ENCODE peak calls at places on chromosomes 1 and 21, in six cellular contexts. D is SK-N-SH, I is mesendoderm, Y is right cardiac atrium, T is transverse colon, C is lower lobe of right lung. B is an unnamed sample.

GRCh38 chr1:65832296-65832695 is 39.6 kb downstream of the PDE4B start:
- DNase-seq in D (no peak), I (no peak), Y (no peak), T (no peak), C (no peak), B (no peak)

GRCh38 chr1:34985063-34985770 is at the start of gene TMEM35B:
- DNase-seq in D (peak; percentile 87), I (peak; percentile 63), Y (peak; percentile 92), T (peak; percentile 78), C (peak; percentile 82), B (peak; percentile 73)

GRCh38 chr1:226711976-226712778 is 26.9 kb downstream of the ITPKB start:
- DNase-seq in D (no peak), I (no peak), Y (no peak), T (no peak), C (no peak), B (no peak)

GRCh38 chr1:222974496-222974895 is 159.7 kb downstream of the DISP1 start:
- DNase-seq in D (no peak), I (no peak), Y (no peak), T (no peak), C (no peak), B (no peak)

GRCh38 chr1:119674835-119675289 is 26.8 kb upstream of the ZNF697 start:
- DNase-seq in D (no peak), I (peak; percentile 37), Y (peak; percentile 51), T (peak; percentile 57), C (no peak), B (peak; percentile 45)

GRCh38 chr1:164602480-164603093 is 43.6 kb downstream of the PBX1 start:
- DNase-seq in D (no peak), I (peak; percentile 92), Y (peak; percentile 85), T (peak; percentile 56), C (peak; percentile 71), B (peak; percentile 73)

GRCh38 chr1:5093042-5093441 is 438.6 kb downstream of the AJAP1 start:
- DNase-seq in D (no peak), I (peak; percentile 2), Y (no peak), T (no peak), C (no peak), B (no peak)

GRCh38 chr1:61082336-61083013 is at the start of gene NFIA:
- DNase-seq in D (peak; percentile 81), I (peak; percentile 65), Y (peak; percentile 78), T (peak; percentile 75), C (peak; percentile 67), B (peak; percentile 41)

GRCh38 chr1:45011837-45012638 is at the start of gene UROD:
- DNase-seq in D (peak; percentile 92), I (peak; percentile 99), Y (peak; percentile 95), T (peak; percentile 93), C (peak; percentile 95), B (peak; percentile 93)

GRCh38 chr1:220915954-220916353 is 36.7 kb downstream of the HLX start:
- DNase-seq in D (no peak), I (no peak), Y (no peak), T (no peak), C (no peak), B (no peak)

GRCh38 chr1:63366915-63367217 is 561 bp upstream of the ALG6 start:
- DNase-seq in D (no peak), I (no peak), Y (no peak), T (no peak), C (no peak), B (no peak)

GRCh38 chr1:200888349-200888838 is 6.3 kb upstream of the INAVA start:
- DNase-seq in D (no peak), I (peak; percentile 68), Y (no peak), T (peak; percentile 69), C (no peak), B (no peak)

GRCh38 chr1:230158422-230159291 is 91.6 kb downstream of the GALNT2 start:
- DNase-seq in D (no peak), I (no peak), Y (no peak), T (peak; percentile 60), C (no peak), B (no peak)

GRCh38 chr1:205577874-205578658 is 53.7 kb downstream of the ELK4 start:
- DNase-seq in D (peak; percentile 66), I (no peak), Y (no peak), T (peak; percentile 5), C (no peak), B (no peak)

GRCh38 chr1:36094621-36095061 is 5.9 kb downstream of the ADPRS start:
- DNase-seq in D (peak; percentile 63), I (no peak), Y (no peak), T (no peak), C (no peak), B (peak; percentile 46)

GRCh38 chr21:25062061-25062460 is 545.2 kb downstream of the MRPL39 start:
- DNase-seq in D (no peak), I (peak; percentile 48), Y (no peak), T (no peak), C (no peak), B (no peak)

GRCh38 chr1:63913533-63913932 is 139.7 kb downstream of the ROR1 start:
- DNase-seq in D (no peak), I (no peak), Y (no peak), T (no peak), C (no peak), B (no peak)

GRCh38 chr1:43465694-43466152 is 12.0 kb upstream of the HYI start:
- DNase-seq in D (no peak), I (no peak), Y (no peak), T (no peak), C (no peak), B (no peak)

GRCh38 chr1:84505167-84506001 is 802 bp upstream of the SPATA1 start:
- DNase-seq in D (peak; percentile 87), I (peak; percentile 59), Y (peak; percentile 89), T (peak; percentile 13), C (no peak), B (peak; percentile 85)

GRCh38 chr1:76262591-76262990 is 188.0 kb downstream of the ST6GALNAC3 start:
- DNase-seq in D (no peak), I (no peak), Y (no peak), T (no peak), C (no peak), B (no peak)

GRCh38 chr1:208252126-208252853 is 8.1 kb upstream of the PLXNA2 start:
- DNase-seq in D (peak; percentile 67), I (peak; percentile 89), Y (peak; percentile 70), T (no peak), C (peak; percentile 64), B (no peak)

GRCh38 chr1:161915051-161915503 is 108.6 kb downstream of the OLFML2B start:
- DNase-seq in D (no peak), I (peak; percentile 73), Y (no peak), T (no peak), C (no peak), B (no peak)

GRCh38 chr1:25210728-25211127 is 21.6 kb downstream of the SYF2 start:
- DNase-seq in D (no peak), I (peak; percentile 62), Y (no peak), T (no peak), C (no peak), B (no peak)

GRCh38 chr21:35503646-35504045 is 454.5 kb upstream of the RUNX1 start:
- DNase-seq in D (no peak), I (peak; percentile 91), Y (no peak), T (no peak), C (no peak), B (no peak)

GRCh38 chr1:4033732-4034131 is 133.7 kb upstream of the C1orf174 start:
- DNase-seq in D (no peak), I (no peak), Y (no peak), T (no peak), C (no peak), B (no peak)

GRCh38 chr1:116565222-116565621 is 5.6 kb downstream of the CD58 start:
- DNase-seq in D (no peak), I (no peak), Y (no peak), T (no peak), C (no peak), B (no peak)
- H3K4me1 ChIP-seq in D (peaks cover 8% of the 10 kb centered on the region), I (no peaks in the 10 kb centered on the region), Y (peaks cover 7% of the 10 kb centered on the region), T (peaks cover 18% of the 10 kb centered on the region), C (peaks cover 38% of the 10 kb centered on the region), B (no peaks in the 10 kb centered on the region)

GRCh38 chr1:174791863-174792262 is 207.9 kb upstream of the CACYBP start:
- DNase-seq in D (no peak), I (no peak), Y (no peak), T (no peak), C (no peak), B (no peak)
- H3K4me3 ChIP-seq in D (no peak overlapping the region), I (no peak overlapping the region), Y (no peak overlapping the region), T (no peak overlapping the region), C (no peak overlapping the region), B (no peak overlapping the region)

DNA sequence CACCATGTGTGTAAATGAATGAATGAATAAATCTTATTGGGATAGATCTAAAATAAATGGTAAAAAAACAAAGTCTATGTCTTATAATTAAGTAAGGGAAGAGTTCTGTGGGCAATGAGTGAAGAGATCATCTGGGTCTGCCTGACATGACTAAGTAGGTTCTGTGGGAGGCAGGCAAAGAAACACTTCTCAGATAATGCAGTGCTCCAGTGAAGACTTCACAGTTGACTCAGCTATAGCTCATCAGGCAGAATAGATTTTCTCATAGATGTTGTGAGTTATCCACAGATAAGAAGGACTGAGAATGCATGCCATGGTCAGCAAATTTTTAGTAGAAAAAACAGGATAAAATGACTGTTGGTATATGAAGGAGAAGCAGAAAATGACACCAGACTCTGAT is 12.4 kb downstream of the KRTAP22-2 start:
- DNase-seq in D (no peak), I (no peak), Y (no peak), T (no peak), C (no peak), B (no peak)
- H3K27ac ChIP-seq in D (no peak overlapping the region), I (no peak overlapping the region), Y (no peak overlapping the region), T (no peak overlapping the region), C (no peak overlapping the region), B (no peak overlapping the region)

GRCh38 chr1:214446772-214447556 is 104.4 kb downstream of the PTPN14 start:
- DNase-seq in D (peak; percentile 42), I (peak; percentile 100), Y (no peak), T (peak; percentile 11), C (no peak), B (no peak)
- H3K4me1 ChIP-seq in D (peaks cover 20% of the 10 kb centered on the region), I (peaks cover 12% of the 10 kb centered on the region), Y (peaks cover 7% of the 10 kb centered on the region), T (peaks cover 4% of the 10 kb centered on the region), C (no peaks in the 10 kb centered on the region), B (peaks cover 42% of the 10 kb centered on the region)

GRCh38 chr1:10631811-10632481 is 157.2 kb downstream of the PEX14 start:
- DNase-seq in D (peak; percentile 81), I (peak; percentile 67), Y (peak; percentile 38), T (no peak), C (peak; percentile 31), B (peak; percentile 34)

GRCh38 chr1:10632691-10633090 is 157.9 kb downstream of the PEX14 start:
- DNase-seq in D (no peak), I (no peak), Y (peak; percentile 67), T (no peak), C (peak; percentile 43), B (peak; percentile 7)

GRCh38 chr1:10630661-10631120 is 155.9 kb downstream of the PEX14 start:
- DNase-seq in D (peak; percentile 58), I (no peak), Y (peak; percentile 43), T (no peak), C (peak; percentile 45), B (peak; percentile 2)

GRCh38 chr1:10629816-10630571 is 155.2 kb downstream of the PEX14 start:
- DNase-seq in D (peak; percentile 54), I (no peak), Y (peak; percentile 49), T (no peak), C (peak; percentile 39), B (peak; percentile 12)

GRCh38 chr1:10631121-10631810 is 156.5 kb downstream of the PEX14 start:
- DNase-seq in D (peak; percentile 36), I (no peak), Y (peak; percentile 49), T (no peak), C (peak; percentile 46), B (peak; percentile 9)
- H3K4me3 ChIP-seq in D (no peak overlapping the region), I (no peak overlapping the region), Y (no peak overlapping the region), T (no peak overlapping the region), C (no peak overlapping the region), B (no peak overlapping the region)